ENCODE peak calls at places on chromosomes 4 and X, in eight cellular contexts. S, X, H, G, Q, A, Y and B are unnamed samples.

GRCh38 chrX:110992611-110993010 is 103.4 kb upstream of the PAK3 start:
- DNase-seq in S (peak; percentile 12), X (peak; percentile 10), H (no peak), G (no peak), Q (no peak), A (no peak), Y (peak; percentile 52), B (peak; percentile 11)

GRCh38 chrX:140815868-140816267 is 106.3 kb downstream of the LINC00632 start:
- DNase-seq in S (peak; percentile 10), X (no peak), H (peak; percentile 27), G (no peak), Q (no peak), A (no peak), Y (no peak), B (no peak)

GRCh38 chrX:13008851-13009250 is 33.9 kb downstream of the TMSB4X start:
- DNase-seq in S (no peak), X (no peak), H (no peak), G (no peak), Q (no peak), A (no peak), Y (no peak), B (no peak)

GRCh38 chr4:47669946-47670345 is 167.9 kb downstream of the CORIN start:
- DNase-seq in S (no peak), X (no peak), H (peak; percentile 14), G (no peak), Q (no peak), A (no peak), Y (no peak), B (no peak)

GRCh38 chrX:38561951-38562719 is 793 bp downstream of the TSPAN7 start:
- DNase-seq in S (peak; percentile 22), X (no peak), H (no peak), G (peak; percentile 69), Q (peak; percentile 71), A (peak; percentile 32), Y (peak; percentile 18), B (no peak)

GRCh38 chr4:140092094-140092820 is 61.7 kb downstream of the MAML3 start:
- DNase-seq in S (peak; percentile 56), X (no peak), H (no peak), G (no peak), Q (no peak), A (no peak), Y (peak; percentile 94), B (no peak)

GRCh38 chr4:106032851-106033286 is 137.6 kb downstream of the NPNT start:
- DNase-seq in S (no peak), X (no peak), H (peak; percentile 17), G (peak; percentile 76), Q (no peak), A (no peak), Y (no peak), B (no peak)

GRCh38 chr4:7041851-7042696 is 1.1 kb upstream of the TADA2B start:
- DNase-seq in S (no peak), X (no peak), H (peak; percentile 32), G (peak; percentile 88), Q (peak; percentile 37), A (no peak), Y (no peak), B (no peak)

GRCh38 chr4:106365613-106366012 is 3.0 kb downstream of the GIMD1 start:
- DNase-seq in S (no peak), X (peak; percentile 24), H (peak; percentile 95), G (no peak), Q (no peak), A (no peak), Y (peak; percentile 44), B (no peak)

GRCh38 chr4:72971572-72971971 is 97.9 kb downstream of the COX18 start:
- DNase-seq in S (no peak), X (no peak), H (peak; percentile 97), G (no peak), Q (no peak), A (no peak), Y (no peak), B (no peak)

GRCh38 chr4:56990109-56990508 is 11.4 kb downstream of the POLR2B start:
- DNase-seq in S (no peak), X (no peak), H (peak; percentile 62), G (no peak), Q (no peak), A (no peak), Y (no peak), B (no peak)

GRCh38 chr4:126799471-126799870 is 833.3 kb upstream of the INTU start:
- DNase-seq in S (no peak), X (no peak), H (no peak), G (no peak), Q (no peak), A (no peak), Y (no peak), B (no peak)

GRCh38 chr4:56958111-56958517 is 19.3 kb downstream of the NOA1 start:
- DNase-seq in S (no peak), X (no peak), H (peak; percentile 96), G (peak; percentile 93), Q (peak; percentile 88), A (no peak), Y (no peak), B (no peak)

GRCh38 chrX:54045563-54046228 is 1.4 kb upstream of the PHF8 start:
- DNase-seq in S (no peak), X (no peak), H (no peak), G (no peak), Q (no peak), A (no peak), Y (no peak), B (no peak)

GRCh38 chr4:1494416-1495315 is 88.4 kb upstream of the NKX1-1 start:
- DNase-seq in S (no peak), X (no peak), H (no peak), G (peak; percentile 62), Q (no peak), A (no peak), Y (no peak), B (peak; percentile 2)

GRCh38 chr4:127698789-127699200 is 31.4 kb upstream of the SLC25A31 start:
- DNase-seq in S (no peak), X (peak; percentile 19), H (peak; percentile 94), G (no peak), Q (no peak), A (no peak), Y (no peak), B (no peak)

GRCh38 chrX:70908541-70908940 is at the start of gene TEX11:
- DNase-seq in S (no peak), X (no peak), H (no peak), G (no peak), Q (no peak), A (no peak), Y (no peak), B (no peak)

GRCh38 chr4:120000591-120001296 is 65.9 kb downstream of the MAD2L1 start:
- DNase-seq in S (no peak), X (no peak), H (peak; percentile 14), G (no peak), Q (no peak), A (no peak), Y (no peak), B (no peak)

GRCh38 chrX:17812763-17813162 is 48.3 kb downstream of the RAI2 start:
- DNase-seq in S (no peak), X (no peak), H (no peak), G (no peak), Q (peak; percentile 57), A (no peak), Y (peak; percentile 27), B (no peak)

GRCh38 chr4:23957465-23957864 is 67.6 kb upstream of the PPARGC1A start:
- DNase-seq in S (no peak), X (no peak), H (no peak), G (no peak), Q (no peak), A (no peak), Y (no peak), B (no peak)

GRCh38 chr4:87065016-87065415 is 130.2 kb downstream of the AFF1 start:
- DNase-seq in S (no peak), X (no peak), H (no peak), G (no peak), Q (no peak), A (no peak), Y (no peak), B (no peak)

GRCh38 chr4:71004281-71004851 is 10.9 kb downstream of the DCK start:
- DNase-seq in S (peak; percentile 87), X (no peak), H (no peak), G (no peak), Q (no peak), A (peak; percentile 61), Y (peak; percentile 62), B (peak; percentile 49)

GRCh38 chr4:24968992-24969391 is 56.1 kb upstream of the CCDC149 start:
- DNase-seq in S (no peak), X (no peak), H (no peak), G (no peak), Q (no peak), A (no peak), Y (no peak), B (no peak)
- H3K9me3 ChIP-seq in S (peaks cover 17% of the 10 kb centered on the region), X (peaks cover 8% of the 10 kb centered on the region), H (peaks cover 9% of the 10 kb centered on the region), G (no peaks in the 10 kb centered on the region), Q (no peaks in the 10 kb centered on the region), A (peaks cover 20% of the 10 kb centered on the region), Y (no peaks in the 10 kb centered on the region), B (no peaks in the 10 kb centered on the region)

DNA sequence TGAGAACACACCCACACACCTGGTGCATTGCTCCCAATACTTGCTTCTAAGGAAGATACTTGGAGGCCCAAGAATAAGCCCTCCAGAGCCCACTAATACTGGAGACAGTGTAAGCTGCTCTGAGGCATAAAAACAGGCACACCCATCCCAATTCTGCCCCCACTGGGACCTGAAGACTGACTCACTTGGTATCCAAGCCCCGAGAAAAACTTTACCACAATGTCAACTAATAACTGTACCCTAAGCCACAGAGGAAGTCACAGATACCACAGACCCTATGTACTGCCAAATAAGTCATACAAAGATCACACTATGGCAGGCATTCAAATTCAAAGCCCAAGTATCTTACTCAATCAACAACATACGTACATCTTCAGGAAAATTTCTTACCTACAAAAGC is 398.2 kb upstream of the SPANXN1 start:
- DNase-seq in S (no peak), X (no peak), H (no peak), G (no peak), Q (no peak), A (no peak), Y (no peak), B (no peak)
- H3K9me3 ChIP-seq in S (no peaks in the 10 kb centered on the region), X (no peaks in the 10 kb centered on the region), H (no peaks in the 10 kb centered on the region), G (peaks cover 1% of the 10 kb centered on the region), Q (no peaks in the 10 kb centered on the region), A (no peaks in the 10 kb centered on the region), Y (no peaks in the 10 kb centered on the region), B (no peaks in the 10 kb centered on the region)

GRCh38 chr4:16767861-16768260 is 130.6 kb downstream of the LDB2 start:
- DNase-seq in S (no peak), X (no peak), H (no peak), G (no peak), Q (no peak), A (no peak), Y (no peak), B (no peak)
- H3K9me3 ChIP-seq in S (no peaks in the 10 kb centered on the region), X (no peaks in the 10 kb centered on the region), H (no peaks in the 10 kb centered on the region), G (no peaks in the 10 kb centered on the region), Q (no peaks in the 10 kb centered on the region), A (no peaks in the 10 kb centered on the region), Y (no peaks in the 10 kb centered on the region), B (no peaks in the 10 kb centered on the region)

DNA sequence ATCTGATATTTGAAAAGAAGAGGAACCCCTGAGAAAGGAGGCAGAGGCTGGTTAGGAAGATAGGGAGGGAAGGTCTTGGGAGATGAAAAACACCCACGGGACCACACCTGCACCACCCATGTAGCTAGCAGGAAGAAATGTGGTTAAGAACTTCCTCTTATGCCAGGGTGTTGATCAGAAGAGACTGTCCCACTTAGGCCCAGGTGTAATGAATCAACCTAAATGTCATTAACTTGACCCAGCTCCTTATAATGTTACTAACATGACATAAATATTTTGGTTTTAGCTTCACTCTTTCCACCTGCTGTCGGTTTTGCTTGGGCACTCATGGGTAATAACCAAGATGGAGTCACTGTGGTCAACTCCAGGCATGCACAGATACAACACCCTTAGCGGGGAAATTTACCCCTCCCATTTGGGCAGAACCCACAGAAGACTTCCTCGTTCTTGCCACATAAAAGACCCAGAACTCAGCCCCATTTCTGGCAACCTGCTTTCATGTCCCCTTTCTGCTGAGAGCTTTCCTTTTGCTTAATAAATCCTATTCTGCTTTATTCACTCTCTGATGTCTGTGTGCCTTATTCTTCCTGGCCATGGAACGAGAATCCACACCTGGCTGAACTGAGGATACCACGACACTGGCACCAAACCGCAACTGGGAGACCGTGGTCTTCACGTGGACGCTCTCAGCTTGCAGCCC is 46.8 kb downstream of the ZNF141 start:
- DNase-seq in S (peak; percentile 85), X (no peak), H (no peak), G (no peak), Q (no peak), A (no peak), Y (no peak), B (no peak)
- H3K9me3 ChIP-seq in S (peaks cover 82% of the 10 kb centered on the region), X (peaks cover 29% of the 10 kb centered on the region), H (peaks cover 38% of the 10 kb centered on the region), G (peaks cover 15% of the 10 kb centered on the region), Q (peaks cover 4% of the 10 kb centered on the region), A (peaks cover 99% of the 10 kb centered on the region), Y (peaks cover 5% of the 10 kb centered on the region), B (peaks cover 26% of the 10 kb centered on the region)